ENCODE peak calls at places on chromosomes 13 and 19, in five cellular contexts. K is K562, V is HCT116, J is SK-N-SH, Q is H1. R is an unnamed sample.

GRCh38 chr19:42285546-42285945 is 16.4 kb upstream of the PRR19 start:
- DNase-seq in K (no peak), J (no peak), Q (no peak), V (no peak), R (no peak)

GRCh38 chr19:40398417-40399056 is 8.6 kb upstream of the HIPK4 start:
- DNase-seq in J (peak; percentile 78), Q (peak; percentile 86), V (no peak), K (peak; percentile 93), R (no peak)

GRCh38 chr13:26563713-26564112 is 6.2 kb downstream of the WASF3 start:
- DNase-seq in Q (no peak), V (no peak), K (no peak), J (no peak), R (no peak)

GRCh38 chr19:29544656-29545360 is 19.0 kb downstream of the VSTM2B start:
- DNase-seq in V (no peak), K (no peak), Q (peak; percentile 31), J (no peak), R (no peak)

GRCh38 chr19:33054623-33055022 is 10.1 kb downstream of the RHPN2 start:
- DNase-seq in J (no peak), V (peak; percentile 74), Q (no peak), K (no peak), R (no peak)

GRCh38 chr13:98906746-98907502 is 70.9 kb downstream of the DOCK9 start:
- DNase-seq in J (no peak), K (no peak), Q (no peak), V (no peak), R (no peak)

GRCh38 chr13:42393573-42394360 is 121.8 kb downstream of the AKAP11 start:
- DNase-seq in K (no peak), Q (no peak), J (no peak), V (no peak), R (no peak)

GRCh38 chr19:6216996-6217751 is 62.6 kb downstream of the MLLT1 start:
- DNase-seq in K (peak; percentile 81), Q (no peak), V (no peak), J (peak; percentile 93), R (no peak)

GRCh38 chr19:52941941-52942370 is 18.7 kb upstream of the ZNF888 start:
- DNase-seq in K (no peak), J (peak; percentile 25), Q (peak; percentile 70), V (no peak), R (no peak)

GRCh38 chr13:25715760-25716159 is 336.1 kb downstream of the SHISA2 start:
- DNase-seq in K (no peak), V (no peak), J (no peak), Q (no peak), R (no peak)

GRCh38 chr19:56086671-56087430 is 34.2 kb downstream of the ZNF787 start:
- DNase-seq in K (no peak), Q (no peak), J (no peak), V (no peak), R (no peak)

GRCh38 chr19:3185482-3186376 is at the start of gene NCLN:
- DNase-seq in V (peak; percentile 91), K (peak; percentile 88), Q (peak; percentile 95), J (peak; percentile 96), R (peak; percentile 89)

GRCh38 chr13:72290962-72291681 is 424.1 kb upstream of the DACH1 start:
- DNase-seq in J (no peak), V (peak; percentile 77), K (no peak), Q (no peak), R (no peak)

GRCh38 chr19:53597023-53597422 is 34.8 kb upstream of the DPRX start:
- DNase-seq in V (no peak), Q (no peak), K (no peak), J (no peak), R (no peak)

GRCh38 chr13:110923777-110924638 is 9.1 kb upstream of the ANKRD10 start:
- DNase-seq in J (no peak), K (no peak), V (no peak), Q (peak; percentile 22), R (no peak)

GRCh38 chr13:32976046-32976781 is 40.0 kb upstream of the KL start:
- DNase-seq in K (no peak), Q (no peak), V (no peak), J (no peak), R (no peak)

GRCh38 chr13:112899618-112900600 is 69.1 kb upstream of the MCF2L start:
- DNase-seq in J (no peak), V (no peak), Q (no peak), K (no peak), R (no peak)

GRCh38 chr19:39212377-39212742 is 8.3 kb upstream of the SYCN start:
- DNase-seq in J (peak; percentile 66), V (peak; percentile 53), Q (peak; percentile 85), K (peak; percentile 68), R (peak; percentile 75)

GRCh38 chr19:42252365-42253244 is 2.3 kb downstream of the ERF start:
- DNase-seq in J (peak; percentile 53), V (no peak), K (no peak), Q (no peak), R (no peak)

DNA sequence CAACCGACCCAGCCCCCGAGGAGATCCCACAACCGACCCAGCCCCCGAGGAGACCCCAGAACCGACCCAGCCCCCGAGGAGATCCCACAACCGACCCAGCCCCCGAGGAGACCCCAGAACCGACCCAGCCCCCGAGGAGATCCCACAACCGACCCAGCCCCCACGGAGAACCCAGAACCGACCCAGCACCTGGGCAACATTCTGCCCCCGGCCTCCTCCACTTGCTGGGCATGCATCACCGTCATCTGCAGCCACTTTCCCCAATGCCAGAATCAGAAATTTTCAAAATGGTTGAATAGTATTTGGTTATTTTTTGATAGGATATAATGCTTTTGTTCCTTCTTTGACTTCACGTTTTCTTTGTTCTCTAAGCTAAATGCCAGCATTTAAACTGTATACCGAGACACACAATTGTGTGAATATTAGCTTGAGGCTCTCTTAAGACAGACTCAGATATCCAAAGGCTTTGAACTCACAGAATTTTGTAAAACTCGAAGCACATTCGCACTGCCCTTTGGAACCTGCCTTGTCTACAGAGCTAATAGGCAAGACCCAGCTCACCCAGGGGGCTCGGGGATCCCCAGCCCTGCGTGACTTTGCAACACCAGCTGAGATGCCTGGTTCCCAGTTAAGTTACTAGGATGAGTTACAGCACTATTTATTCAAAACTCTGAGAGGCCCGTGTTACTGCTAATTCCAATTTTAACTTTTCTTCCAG is 15.5 kb upstream of the RASA3 start:
- DNase-seq in V (no peak), J (peak; percentile 5), K (no peak), Q (no peak), R (no peak)
- H3K27ac ChIP-seq in V (no peak overlapping the region), J (no peak overlapping the region), K (no peak overlapping the region), Q (no peak overlapping the region), R (no peak overlapping the region)

DNA sequence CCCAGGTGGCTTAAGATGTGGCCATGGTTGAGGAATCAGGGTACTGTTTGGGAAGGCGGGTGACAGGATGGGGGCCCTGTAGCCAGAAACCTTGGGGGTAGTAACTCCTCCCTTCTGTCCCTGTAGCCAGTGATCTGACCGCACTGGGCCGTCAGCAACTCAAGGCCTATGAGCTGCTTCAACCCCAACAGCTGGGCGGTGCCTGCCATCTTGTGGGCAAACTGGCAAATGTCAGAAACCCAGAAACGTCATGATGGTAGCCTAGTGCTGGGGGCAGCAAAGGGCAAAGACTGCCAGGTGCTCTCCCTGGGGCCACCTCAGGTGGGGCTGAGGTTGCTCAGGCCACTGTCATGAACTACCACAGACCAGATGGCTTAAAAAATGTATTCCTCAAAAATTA is 3.5 kb downstream of the COPE start:
- DNase-seq in K (no peak), J (peak; percentile 80), V (peak; percentile 50), Q (peak; percentile 68), R (no peak)
- TF ChIP-seq CTCF in K (peak; percentile 45), J (peak; percentile 49), V (peak; percentile 61), Q (peak; percentile 64), R (no peak)

GRCh38 chr19:7527516-7528191 is 5.2 kb downstream of the MCOLN1 start:
- DNase-seq in K (no peak), J (no peak), Q (no peak), V (no peak), R (no peak)

GRCh38 chr19:7528522-7529245 is 6.3 kb downstream of the MCOLN1 start:
- DNase-seq in K (no peak), J (no peak), Q (no peak), V (no peak), R (no peak)

GRCh38 chr19:7529610-7530490 is 5.7 kb upstream of the PNPLA6 start:
- DNase-seq in J (no peak), K (no peak), Q (no peak), V (no peak), R (no peak)

GRCh38 chr19:7528192-7528519 is 5.7 kb downstream of the MCOLN1 start:
- DNase-seq in K (no peak), V (no peak), J (no peak), Q (no peak), R (no peak)

GRCh38 chr19:7529246-7529600 is 6.3 kb upstream of the PNPLA6 start:
- DNase-seq in J (no peak), K (no peak), Q (no peak), V (no peak), R (no peak)
- TF ChIP-seq SIN3A in J (no peak), K (no peak), Q (no peak), V (no peak), R (no peak)

DNA sequence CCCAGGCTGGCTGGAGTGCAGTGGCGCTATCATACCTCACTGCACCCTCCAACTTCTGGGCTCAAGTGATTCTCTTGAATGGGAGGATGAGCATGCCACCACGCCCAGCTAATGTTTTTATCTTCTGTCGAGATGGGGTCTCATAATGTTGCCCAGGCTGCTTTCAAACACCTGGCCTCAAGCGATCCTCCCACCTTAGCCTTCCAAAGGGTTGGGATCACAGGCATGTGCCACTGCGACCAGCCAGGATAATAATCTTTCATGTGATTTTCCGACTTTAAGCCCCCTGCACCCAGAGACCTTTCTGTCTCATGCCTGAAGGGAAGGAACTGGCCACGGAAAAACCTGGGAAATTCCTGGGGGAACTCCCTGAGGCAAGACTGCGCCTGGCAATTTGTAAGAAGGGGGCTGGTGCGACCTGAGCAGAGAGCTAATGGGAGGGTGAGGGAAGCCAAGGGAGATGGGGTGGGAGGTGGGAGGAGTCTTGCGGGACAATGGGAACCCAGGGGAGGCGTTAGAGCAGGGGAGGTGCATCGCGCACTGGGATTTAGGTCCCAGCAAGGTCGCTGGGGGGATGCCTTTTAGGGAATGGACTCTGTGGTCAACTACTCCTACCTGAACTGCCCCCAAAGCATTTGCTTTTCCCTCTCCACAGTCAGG is 1.2 kb upstream of the CCDC124 start:
- DNase-seq in K (peak; percentile 32), Q (peak; percentile 75), V (no peak), J (no peak), R (no peak)
- H3K27ac ChIP-seq in K (peak overlapping the region; percentile 95), Q (peak overlapping the region; percentile 96), V (peak overlapping the region; percentile 86), J (no peak overlapping the region), R (peak overlapping the region; percentile 93)

DNA sequence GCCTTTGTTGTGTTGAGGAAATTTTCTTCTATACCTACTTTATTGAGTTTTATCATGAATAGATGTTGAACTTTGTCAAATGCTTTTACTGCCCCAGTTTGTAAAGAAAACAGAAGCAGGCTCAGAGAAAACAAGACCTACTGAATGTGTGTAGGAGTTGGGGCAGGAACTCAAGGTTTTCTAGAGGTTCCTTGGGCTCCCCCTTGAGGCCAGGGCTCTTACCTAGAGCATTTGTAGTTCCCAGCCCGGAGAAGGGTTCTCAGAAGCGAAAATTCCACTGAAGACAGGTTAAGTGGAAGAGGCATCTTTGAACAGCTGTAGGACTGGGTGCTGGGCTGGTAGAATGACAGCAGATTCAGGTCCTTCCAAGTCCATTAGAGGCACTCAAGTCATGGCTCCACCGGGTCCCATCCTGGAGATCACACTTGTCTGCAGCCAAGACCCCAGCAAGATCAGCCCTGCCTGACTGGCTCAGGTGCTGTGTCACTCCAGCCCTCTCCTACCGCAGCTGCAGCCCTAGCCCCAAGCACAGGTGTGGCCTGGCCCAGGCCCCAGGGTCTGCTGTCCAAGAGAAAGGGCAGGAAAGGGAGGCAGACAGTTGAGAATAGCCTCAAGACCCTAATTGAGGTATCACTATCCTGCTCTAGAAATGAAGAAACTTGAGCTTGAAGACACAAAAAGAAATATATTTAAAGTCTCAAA is 425.5 kb downstream of the PCDH20 start:
- DNase-seq in V (no peak), Q (peak; percentile 60), K (no peak), J (no peak), R (no peak)
- TF ChIP-seq CTCF in V (peak; percentile 11), Q (peak; percentile 8), K (no peak), J (no peak), R (no peak)

GRCh38 chr19:35194022-35194984 is 34.2 kb downstream of the FAM187B start:
- DNase-seq in V (no peak), J (no peak), K (no peak), Q (no peak), R (no peak)
- TF ChIP-seq SIN3A in V (no peak), J (no peak), K (no peak), Q (no peak), R (no peak)